ENCODE peak calls at places on chromosomes 12 and 14, in eight cellular contexts. Z is HCT116; R is right atrium auricular region; E is substantia nigra; W is CD8-positive, alpha-beta T cell; U is tibial artery; N is astrocyte; C is cardiac muscle cell. B is an unnamed sample.

GRCh38 chr12:52041695-52042123 is 9.5 kb upstream of the NR4A1 start:
- DNase-seq in Z (no peak), R (no peak), E (no peak), W (peak), U (no peak), N (peak), C (peak), B (peak)

GRCh38 chr12:94649349-94650142 is 811 bp downstream of the TMCC3 start:
- DNase-seq in Z (no peak), R (no peak), E (peak), W (peak), U (peak), N (peak), C (peak), B (peak)

GRCh38 chr14:71179046-71179445 is 271.8 kb downstream of the PCNX1 start:
- DNase-seq in Z (no peak), R (no peak), E (no peak), W (no peak), U (no peak), N (no peak), C (no peak), B (no peak)

GRCh38 chr14:60092516-60092915 is 793 bp downstream of the PCNX4 start:
- DNase-seq in Z (no peak), R (no peak), E (no peak), W (no peak), U (no peak), N (peak), C (peak), B (peak)

GRCh38 chr12:100959481-100959880 is 164.9 kb downstream of the ANO4 start:
- DNase-seq in Z (peak), R (no peak), E (no peak), W (no peak), U (no peak), N (peak), C (peak), B (no peak)

GRCh38 chr14:102581193-102581592 is 11.3 kb upstream of the RCOR1 start:
- DNase-seq in Z (no peak), R (no peak), E (no peak), W (no peak), U (no peak), N (no peak), C (no peak), B (no peak)

GRCh38 chr12:54425696-54426095 is 6.6 kb upstream of the ITGA5 start:
- DNase-seq in Z (no peak), R (no peak), E (no peak), W (no peak), U (no peak), N (no peak), C (no peak), B (no peak)

GRCh38 chr12:104715562-104716182 is 242.4 kb downstream of the SLC41A2 start:
- DNase-seq in Z (no peak), R (no peak), E (no peak), W (no peak), U (no peak), N (no peak), C (no peak), B (no peak)

GRCh38 chr12:80714055-80714454 is 2.7 kb upstream of the MYF5 start:
- DNase-seq in Z (no peak), R (no peak), E (no peak), W (no peak), U (no peak), N (peak), C (peak), B (no peak)

GRCh38 chr12:54958048-54958658 is 26.4 kb downstream of the TESPA1 start:
- DNase-seq in Z (peak), R (no peak), E (no peak), W (peak), U (no peak), N (peak), C (peak), B (peak)

GRCh38 chr12:52874573-52875435 is 26.0 kb upstream of the KRT78 start:
- DNase-seq in Z (no peak), R (no peak), E (no peak), W (no peak), U (no peak), N (peak), C (no peak), B (no peak)

GRCh38 chr14:53963491-53964227 is 7.0 kb upstream of the BMP4 start:
- DNase-seq in Z (no peak), R (peak), E (no peak), W (no peak), U (peak), N (peak), C (peak), B (peak)

GRCh38 chr12:122880668-122881067 is 15.3 kb downstream of the VPS37B start:
- DNase-seq in Z (no peak), R (no peak), E (peak), W (no peak), U (no peak), N (no peak), C (peak), B (no peak)
- H3K27ac ChIP-seq in Z (no peak), R (peak), E (peak), W (no peak), U (peak), N (no peak), C (no peak), B (no peak)

DNA sequence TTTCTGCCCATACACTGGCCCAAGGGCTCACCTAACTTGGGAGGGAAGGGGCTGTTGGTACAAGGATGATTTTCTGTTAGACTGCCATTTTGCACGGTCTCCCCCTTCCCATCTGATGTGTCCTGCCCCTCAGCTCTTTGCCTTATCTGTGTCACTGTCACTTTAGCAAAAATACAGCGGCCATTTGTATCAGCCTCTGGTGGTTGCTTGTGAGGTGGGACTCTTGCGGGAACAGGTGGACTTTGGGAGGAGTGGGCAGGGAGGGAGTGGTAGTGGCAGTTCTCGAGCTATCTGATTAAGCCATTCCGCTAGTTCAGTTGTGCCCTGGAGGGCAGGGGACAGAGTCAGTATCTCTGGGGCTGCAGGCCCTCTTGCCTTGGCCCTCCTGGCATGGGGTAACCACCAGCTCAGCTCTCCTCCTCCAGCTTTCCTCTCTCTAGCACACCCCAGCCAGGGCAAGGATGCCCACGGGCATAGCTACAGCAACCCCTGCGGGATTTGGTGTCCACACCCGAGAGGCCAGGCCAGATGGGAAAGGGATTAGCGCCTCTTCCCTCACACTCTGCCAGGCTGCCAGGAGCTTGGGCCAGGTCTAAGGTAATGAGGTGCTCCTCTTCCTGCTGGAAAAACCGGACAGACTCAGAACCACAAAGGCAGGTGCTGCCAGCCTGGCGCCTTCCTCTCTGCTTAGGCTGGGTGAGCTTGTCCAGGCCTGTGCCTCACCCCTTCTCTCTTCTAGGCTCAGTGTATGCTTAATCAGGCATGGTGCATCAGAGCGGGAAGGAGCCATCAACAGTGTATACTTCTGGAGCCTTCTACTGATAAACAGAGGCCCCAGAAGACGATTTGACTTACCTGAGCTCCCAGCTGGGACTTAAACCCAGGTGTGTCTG is 8.7 kb downstream of the SLC48A1 start:
- DNase-seq in Z (no peak), R (no peak), E (no peak), W (no peak), U (no peak), N (no peak), C (no peak), B (no peak)
- H3K27ac ChIP-seq in Z (peak), R (no peak), E (peak), W (no peak), U (peak), N (no peak), C (peak), B (no peak)

DNA sequence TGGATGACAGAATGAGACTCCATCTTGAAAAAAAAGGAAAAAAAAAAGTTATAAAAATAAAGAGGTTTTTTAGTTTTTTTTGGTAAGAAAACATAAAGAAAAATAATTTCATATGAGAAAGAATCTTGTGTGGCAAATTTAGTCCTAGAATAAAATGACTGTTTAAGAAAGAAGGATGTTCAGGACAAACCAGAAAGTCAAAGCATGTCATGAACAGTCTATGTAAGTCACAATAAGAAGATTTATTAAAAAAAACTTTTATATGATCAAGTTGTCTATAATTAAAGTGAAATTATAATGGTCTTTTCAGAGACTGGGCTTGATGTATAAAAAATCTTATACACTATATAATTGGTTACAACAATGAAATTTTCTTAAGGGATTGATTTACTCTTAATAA is 68.1 kb upstream of the HECTD1 start:
- DNase-seq in Z (peak), R (no peak), E (no peak), W (no peak), U (no peak), N (no peak), C (no peak), B (no peak)
- H3K27ac ChIP-seq in Z (no peak), R (no peak), E (no peak), W (no peak), U (no peak), N (no peak), C (no peak), B (no peak)

GRCh38 chr14:51507556-51508511 is 143.9 kb upstream of the FRMD6 start:
- DNase-seq in Z (no peak), R (no peak), E (peak), W (no peak), U (peak), N (peak), C (peak), B (peak)

GRCh38 chr14:51501746-51502145 is 150.0 kb upstream of the FRMD6 start:
- DNase-seq in Z (no peak), R (no peak), E (no peak), W (no peak), U (no peak), N (no peak), C (no peak), B (no peak)

GRCh38 chr14:51500776-51501175 is 150.9 kb upstream of the FRMD6 start:
- DNase-seq in Z (no peak), R (no peak), E (no peak), W (no peak), U (no peak), N (no peak), C (no peak), B (no peak)

GRCh38 chr14:51504626-51505025 is 147.1 kb upstream of the FRMD6 start:
- DNase-seq in Z (no peak), R (no peak), E (no peak), W (no peak), U (no peak), N (no peak), C (no peak), B (no peak)
- H3K27ac ChIP-seq in Z (no peak), R (no peak), E (no peak), W (no peak), U (no peak), N (no peak), C (no peak), B (no peak)

GRCh38 chr14:72777636-72778035 is 116.3 kb downstream of the DPF3 start:
- DNase-seq in Z (no peak), R (no peak), E (no peak), W (no peak), U (no peak), N (no peak), C (no peak), B (no peak)

GRCh38 chr14:72775923-72776554 is 117.9 kb downstream of the DPF3 start:
- DNase-seq in Z (no peak), R (peak), E (no peak), W (no peak), U (no peak), N (no peak), C (no peak), B (no peak)

GRCh38 chr14:72774141-72774540 is 119.8 kb downstream of the DPF3 start:
- DNase-seq in Z (no peak), R (no peak), E (no peak), W (no peak), U (no peak), N (no peak), C (no peak), B (no peak)

GRCh38 chr14:72776701-72777255 is 117.1 kb downstream of the DPF3 start:
- DNase-seq in Z (no peak), R (peak), E (no peak), W (no peak), U (no peak), N (no peak), C (no peak), B (peak)

GRCh38 chr14:72774894-72775620 is 118.8 kb downstream of the DPF3 start:
- DNase-seq in Z (no peak), R (no peak), E (no peak), W (no peak), U (no peak), N (no peak), C (no peak), B (no peak)
- H3K27ac ChIP-seq in Z (no peak), R (peak), E (no peak), W (no peak), U (no peak), N (no peak), C (peak), B (no peak)

GRCh38 chr12:16555630-16556029 is 50.3 kb downstream of the LMO3 start:
- DNase-seq in Z (no peak), R (no peak), E (no peak), W (no peak), U (no peak), N (no peak), C (peak), B (no peak)

GRCh38 chr12:16553457-16553856 is 52.5 kb downstream of the LMO3 start:
- DNase-seq in Z (no peak), R (no peak), E (no peak), W (no peak), U (no peak), N (peak), C (peak), B (no peak)
- H3K27ac ChIP-seq in Z (no peak), R (no peak), E (no peak), W (no peak), U (no peak), N (no peak), C (no peak), B (no peak)

DNA sequence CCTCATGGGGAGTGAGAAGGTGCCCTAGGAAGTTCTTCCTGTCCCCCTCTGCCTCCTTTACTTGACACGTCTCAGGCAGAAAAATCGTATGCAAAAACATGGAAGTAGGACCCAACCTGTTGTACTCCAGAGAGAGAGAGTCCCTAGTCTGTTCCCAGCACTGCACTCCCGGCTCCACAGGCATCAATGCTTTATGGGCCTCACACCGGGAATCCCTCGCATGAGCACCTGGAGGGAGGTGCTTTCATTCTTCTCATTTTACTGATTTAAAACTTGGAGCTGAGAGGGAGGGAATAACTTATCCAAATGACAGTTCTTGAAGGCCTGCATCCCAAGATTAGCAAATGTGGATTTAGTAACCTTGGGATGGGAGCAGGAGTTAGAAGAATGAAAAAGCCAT is 1101.4 kb downstream of the BCL11B start:
- DNase-seq in Z (no peak), R (no peak), E (no peak), W (no peak), U (no peak), N (no peak), C (no peak), B (no peak)
- H3K27ac ChIP-seq in Z (no peak), R (no peak), E (no peak), W (peak), U (no peak), N (no peak), C (no peak), B (no peak)

GRCh38 chr14:90870950-90871604 is 54.8 kb upstream of the TTC7B start:
- DNase-seq in Z (no peak), R (no peak), E (no peak), W (no peak), U (no peak), N (no peak), C (no peak), B (no peak)

GRCh38 chr14:90866822-90867221 is 50.6 kb upstream of the TTC7B start:
- DNase-seq in Z (no peak), R (no peak), E (no peak), W (no peak), U (no peak), N (no peak), C (no peak), B (no peak)

GRCh38 chr14:90874599-90874998 is 58.4 kb upstream of the TTC7B start:
- DNase-seq in Z (no peak), R (no peak), E (no peak), W (no peak), U (no peak), N (no peak), C (no peak), B (no peak)

GRCh38 chr14:90871605-90872233 is 55.5 kb upstream of the TTC7B start:
- DNase-seq in Z (no peak), R (no peak), E (no peak), W (no peak), U (no peak), N (peak), C (peak), B (no peak)
- H3K27ac ChIP-seq in Z (no peak), R (no peak), E (no peak), W (no peak), U (no peak), N (no peak), C (no peak), B (no peak)

DNA sequence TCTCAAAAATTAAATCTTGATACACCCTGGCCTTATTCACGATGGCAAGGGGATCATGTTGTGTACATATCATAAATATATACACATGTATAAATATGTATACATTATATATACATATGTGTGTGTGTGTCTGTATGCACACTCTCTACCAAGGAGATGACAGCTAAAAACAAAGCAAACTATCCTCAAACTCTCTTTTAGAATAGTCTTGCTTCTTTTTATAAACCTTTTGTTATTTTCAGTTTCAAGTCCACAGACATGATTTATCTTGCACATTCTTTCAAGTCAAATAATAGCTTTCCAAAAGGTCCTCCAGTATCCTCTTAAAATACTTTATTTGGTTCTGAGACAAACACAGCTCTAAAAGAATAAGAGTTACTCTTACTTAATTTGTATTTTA is 8.4 kb downstream of the ANO6 start:
- DNase-seq in Z (no peak), R (no peak), E (no peak), W (no peak), U (no peak), N (no peak), C (no peak), B (no peak)
- H3K27ac ChIP-seq in Z (no peak), R (no peak), E (no peak), W (no peak), U (peak), N (no peak), C (no peak), B (no peak)

B was measured in ovary.